ENCODE peak calls at places on chromosome 6, in four cellular contexts. T is ovary, X is heart left ventricle, J is erythroblast. I is an unnamed sample.

GRCh38 chr6:5941188-5941587 is 65.5 kb downstream of the NRN1 start:
- DNase-seq in T (no peak), X (no peak), J (no peak), I (no peak)

GRCh38 chr6:114997813-114998292 is 655.0 kb upstream of the HS3ST5 start:
- DNase-seq in T (no peak), X (no peak), J (no peak), I (no peak)

GRCh38 chr6:36317623-36318022 is 19.1 kb downstream of the BNIP5 start:
- DNase-seq in T (no peak), X (no peak), J (no peak), I (no peak)

GRCh38 chr6:36754582-36755434 is 57.2 kb downstream of the RAB44 start:
- DNase-seq in T (no peak), X (no peak), J (no peak), I (no peak)

GRCh38 chr6:13404115-13404891 is 76.0 kb upstream of the TBC1D7 start:
- DNase-seq in T (no peak), X (no peak), J (no peak), I (peak)

GRCh38 chr6:113854531-113855499 is 2.3 kb upstream of the MARCKS start:
- DNase-seq in T (peak), X (peak), J (peak), I (no peak)

GRCh38 chr6:158044525-158044888 is 62.8 kb downstream of the SYNJ2 start:
- DNase-seq in T (no peak), X (no peak), J (no peak), I (no peak)

GRCh38 chr6:169800668-169801395 is 49.4 kb downstream of the ERMARD start:
- DNase-seq in T (peak), X (no peak), J (no peak), I (peak)

GRCh38 chr6:138971601-138972000 is 16.5 kb downstream of the REPS1 start:
- DNase-seq in T (no peak), X (no peak), J (no peak), I (no peak)

GRCh38 chr6:39453956-39454524 is 131.5 kb upstream of the KCNK16 start:
- DNase-seq in T (no peak), X (no peak), J (no peak), I (no peak)

GRCh38 chr6:39901670-39902069 is 32.6 kb downstream of the MOCS1 start:
- DNase-seq in T (no peak), X (no peak), J (no peak), I (no peak)

GRCh38 chr6:136784910-136785746 is 7.1 kb downstream of the MAP3K5 start:
- DNase-seq in T (peak), X (peak), J (peak), I (no peak)

GRCh38 chr6:30554962-30555361 is 1.3 kb downstream of the GNL1 start:
- DNase-seq in T (no peak), X (no peak), J (no peak), I (no peak)

GRCh38 chr6:30556964-30557682 is at the start of gene PRR3:
- DNase-seq in T (peak), X (peak), J (peak), I (peak)

GRCh38 chr6:30555428-30556005 is 772 bp downstream of the GNL1 start:
- DNase-seq in T (peak), X (peak), J (peak), I (no peak)

GRCh38 chr6:30556714-30556963 is 350 bp upstream of the GNL1 start:
- DNase-seq in T (no peak), X (peak), J (peak), I (no peak)

GRCh38 chr6:30556006-30556713 is at the start of gene GNL1:
- DNase-seq in T (peak), X (peak), J (peak), I (peak)
- TF ChIP-seq POLR2A in T (peak), X (peak), J (no peak), I (peak)

GRCh38 chr6:111087106-111087835 is at the start of gene SLC16A10:
- DNase-seq in T (peak), X (peak), J (peak), I (no peak)
- TF ChIP-seq POLR2A in T (peak), X (peak), J (peak), I (no peak)

GRCh38 chr6:3789018-3789895 is 37.7 kb upstream of the PXDC1 start:
- DNase-seq in T (no peak), X (no peak), J (no peak), I (no peak)

GRCh38 chr6:3789896-3790558 is 38.5 kb upstream of the PXDC1 start:
- DNase-seq in T (no peak), X (no peak), J (no peak), I (no peak)

GRCh38 chr6:3785745-3786098 is 34.2 kb upstream of the PXDC1 start:
- DNase-seq in T (no peak), X (no peak), J (no peak), I (no peak)

GRCh38 chr6:3786131-3786530 is 34.6 kb upstream of the PXDC1 start:
- DNase-seq in T (no peak), X (no peak), J (no peak), I (no peak)

DNA sequence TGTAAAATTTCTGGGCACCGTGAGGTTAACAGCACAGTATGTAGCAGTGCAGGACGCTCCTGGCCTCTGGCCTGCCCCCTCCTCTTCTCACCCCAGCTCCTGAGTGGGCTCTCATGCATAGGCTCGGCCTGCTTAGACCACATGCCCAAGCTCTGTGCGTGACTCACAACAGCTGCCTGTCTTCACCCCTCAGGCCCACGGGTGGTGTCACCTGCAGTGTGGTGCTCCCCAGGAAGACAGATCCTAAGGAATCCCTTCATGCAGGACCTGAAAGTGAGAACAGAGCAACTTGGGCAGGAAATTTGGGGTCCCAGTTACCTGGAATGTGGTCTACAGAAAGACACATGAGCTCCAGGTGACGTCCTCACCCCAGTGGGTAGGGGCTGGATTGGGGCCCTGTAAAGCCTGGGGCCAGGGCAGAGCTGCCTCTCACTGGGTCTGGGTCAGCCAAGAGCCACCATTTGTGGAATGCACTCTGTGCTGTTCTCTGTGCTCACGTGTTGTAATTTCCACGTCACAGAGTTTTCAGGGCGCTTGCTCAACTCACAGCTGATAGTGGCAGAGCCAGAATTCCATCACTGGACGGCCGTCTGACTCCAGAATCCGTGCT is 37.0 kb upstream of the PXDC1 start:
- DNase-seq in T (peak), X (no peak), J (no peak), I (no peak)
- TF ChIP-seq POLR2A in T (no peak), X (no peak), J (no peak), I (no peak)

GRCh38 chr6:99422912-99423311 is 2.2 kb downstream of the PNISR start:
- DNase-seq in T (no peak), X (no peak), J (no peak), I (no peak)

GRCh38 chr6:99425647-99426453 is 742 bp upstream of the PNISR start:
- DNase-seq in T (peak), X (peak), J (peak), I (peak)

GRCh38 chr6:99426454-99426762 is 1.3 kb upstream of the PNISR start:
- DNase-seq in T (no peak), X (no peak), J (no peak), I (no peak)

GRCh38 chr6:99424022-99424421 is 1.1 kb downstream of the PNISR start:
- DNase-seq in T (no peak), X (no peak), J (no peak), I (no peak)

DNA sequence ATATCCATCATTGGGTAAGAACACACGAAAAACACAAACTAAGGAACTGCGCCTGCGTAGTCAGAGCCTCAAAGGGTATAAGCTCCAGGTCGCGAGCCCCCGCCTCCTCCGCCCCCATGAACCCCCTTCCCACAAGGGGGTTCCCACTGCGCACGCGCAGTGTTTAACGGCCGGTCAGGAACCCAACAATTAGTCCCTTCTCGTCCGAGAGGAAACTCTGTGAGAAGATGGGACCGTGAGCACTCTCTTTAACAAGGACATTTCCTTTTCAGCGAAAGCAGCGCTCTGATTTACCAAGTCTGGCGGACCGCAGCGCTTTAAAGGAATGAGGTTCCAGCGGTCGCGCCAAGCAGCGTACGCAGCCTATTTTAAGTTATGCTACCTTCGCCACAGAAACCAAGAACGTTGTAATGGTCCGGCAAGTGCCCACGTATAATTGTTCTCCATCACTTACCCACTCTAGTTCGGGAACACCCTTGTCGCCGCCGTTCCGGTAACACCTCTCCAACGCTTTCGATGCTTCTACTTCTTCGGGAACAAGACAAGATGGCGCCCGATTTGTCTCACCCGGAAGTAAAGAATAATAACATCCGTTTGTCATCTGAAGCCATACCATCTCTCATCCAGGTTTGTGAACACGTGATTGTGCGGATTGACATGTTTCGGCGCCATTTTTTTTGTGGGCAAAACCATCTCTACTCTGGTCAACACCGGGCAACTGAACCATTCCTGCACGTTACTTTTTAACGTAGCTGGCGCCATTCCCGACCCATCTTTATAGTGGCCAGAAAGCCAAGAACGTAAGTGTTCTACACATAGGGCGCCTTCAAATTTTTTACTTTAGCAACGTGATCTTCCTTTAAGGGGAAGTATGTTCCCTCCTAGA is at the start of gene PNISR:
- DNase-seq in T (peak), X (peak), J (peak), I (peak)
- TF ChIP-seq POLR2A in T (peak), X (peak), J (peak), I (peak)

DNA sequence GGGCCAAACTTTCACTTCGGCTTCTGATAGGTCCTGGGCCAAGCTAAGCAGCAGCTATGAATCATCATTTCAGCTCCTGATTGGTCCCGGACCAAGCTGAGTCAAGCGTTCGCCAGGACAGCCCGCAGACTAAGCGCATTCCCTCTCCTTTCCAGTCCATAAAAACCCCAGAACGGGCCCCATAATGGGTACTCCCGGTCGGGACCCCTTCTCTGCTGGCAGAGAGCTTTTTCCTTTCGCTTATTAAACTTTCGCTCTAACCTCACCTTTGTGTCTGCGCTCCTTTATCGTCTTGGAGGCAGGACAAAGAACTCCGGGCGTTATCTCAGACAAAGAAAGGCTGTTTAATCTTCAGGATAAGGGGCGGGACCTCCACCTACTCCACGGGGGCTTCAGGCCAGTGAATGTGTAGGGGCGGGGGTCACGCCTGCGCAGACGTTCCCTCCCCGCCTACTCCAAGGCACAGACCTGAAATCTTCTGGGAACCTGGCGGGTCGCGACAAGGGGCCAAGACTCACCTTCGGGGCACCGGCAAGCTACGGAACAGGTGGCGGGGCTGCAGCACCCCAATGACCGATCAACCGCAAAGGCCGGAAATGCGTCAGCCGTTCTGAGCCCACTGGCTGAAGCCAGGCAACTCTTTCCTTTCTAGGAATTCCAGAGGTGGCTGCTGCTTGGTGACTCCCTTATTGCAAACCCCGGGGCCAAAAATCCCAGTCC is at the start of gene ZSCAN31:
- DNase-seq in T (peak), X (peak), J (peak), I (peak)
- TF ChIP-seq POLR2A in T (peak), X (peak), J (peak), I (peak)